ENCODE peak calls at places on chromosomes 11 and 22, in eight cellular contexts. L, W, E, Q, U, R, C and M are unnamed samples.

GRCh38 chr22:45490836-45491235 is 11.8 kb upstream of the FBLN1 start:
- DNase-seq in U (no peak), L (no peak), Q (no peak), E (no peak), R (no peak), C (no peak), W (no peak), M (no peak)

GRCh38 chr11:28010001-28010400 is 98.0 kb downstream of the KIF18A start:
- DNase-seq in L (no peak), C (no peak), R (no peak), Q (no peak), E (no peak), U (no peak), W (no peak), M (no peak)

GRCh38 chr22:17732251-17732854 is 41.9 kb downstream of the BID start:
- DNase-seq in E (no peak), W (no peak), L (no peak), C (no peak), Q (peak), R (no peak), U (no peak), M (no peak)

GRCh38 chr22:39471421-39472141 is 14.8 kb downstream of the MGAT3 start:
- DNase-seq in R (no peak), Q (no peak), L (no peak), C (peak), U (no peak), W (no peak), E (no peak), M (no peak)

GRCh38 chr11:96342131-96342970 is 644 bp downstream of the MAML2 start:
- DNase-seq in R (no peak), C (peak), U (no peak), W (no peak), E (no peak), L (no peak), Q (no peak), M (no peak)

GRCh38 chr11:94731921-94732601 is 36.1 kb upstream of the AMOTL1 start:
- DNase-seq in Q (no peak), L (peak), U (no peak), W (no peak), R (no peak), C (no peak), E (peak), M (no peak)

GRCh38 chr11:72227316-72228228 is 3.0 kb downstream of the INPPL1 start:
- DNase-seq in E (peak), W (peak), C (no peak), R (no peak), Q (no peak), U (no peak), L (no peak), M (no peak)

GRCh38 chr11:57255618-57256017 is 18.6 kb upstream of the APLNR start:
- DNase-seq in W (no peak), L (no peak), U (no peak), R (no peak), Q (no peak), C (no peak), E (no peak), M (no peak)

GRCh38 chr11:117997436-117998200 is 11.4 kb downstream of the IL10RA start:
- DNase-seq in L (no peak), R (no peak), C (no peak), Q (no peak), W (no peak), U (no peak), E (no peak), M (no peak)

GRCh38 chr11:101336858-101337257 is 207.2 kb upstream of the PGR start:
- DNase-seq in U (no peak), C (no peak), W (no peak), E (no peak), L (no peak), R (no peak), Q (no peak), M (no peak)

GRCh38 chr22:40385041-40385782 is 14.8 kb downstream of the SGSM3 start:
- DNase-seq in L (no peak), C (no peak), E (no peak), R (no peak), U (no peak), Q (no peak), W (no peak), M (no peak)

GRCh38 chr22:40694409-40694808 is 15.1 kb downstream of the MCHR1 start:
- DNase-seq in R (no peak), W (no peak), Q (no peak), L (no peak), E (no peak), C (no peak), U (no peak), M (no peak)

GRCh38 chr11:7548659-7549283 is 35.0 kb downstream of the PPFIBP2 start:
- DNase-seq in R (no peak), W (peak), C (peak), L (peak), E (no peak), U (no peak), Q (peak), M (no peak)

GRCh38 chr11:105975128-105975527 is 46.9 kb downstream of the MSANTD4 start:
- DNase-seq in C (no peak), R (no peak), Q (no peak), L (no peak), W (no peak), U (no peak), E (no peak), M (no peak)

GRCh38 chr22:31044262-31044861 is 36.8 kb upstream of the SMTN start:
- DNase-seq in E (no peak), Q (peak), W (peak), U (no peak), R (peak), L (no peak), C (no peak), M (no peak)

GRCh38 chr11:78921517-78921916 is 346.9 kb upstream of the NARS2 start:
- DNase-seq in L (no peak), W (no peak), Q (no peak), U (peak), R (no peak), C (no peak), E (no peak), M (no peak)

GRCh38 chr11:8081591-8082021 is 595 bp downstream of the TUB start:
- DNase-seq in L (no peak), W (no peak), E (no peak), Q (no peak), R (no peak), C (peak), U (no peak), M (no peak)

GRCh38 chr11:72609045-72609444 is 65.2 kb downstream of the PDE2A start:
- DNase-seq in W (no peak), E (no peak), U (no peak), L (no peak), R (no peak), Q (no peak), C (peak), M (no peak)

GRCh38 chr11:27991731-27992130 is 116.2 kb downstream of the KIF18A start:
- DNase-seq in W (no peak), C (no peak), L (no peak), E (no peak), Q (no peak), R (no peak), U (no peak), M (no peak)

GRCh38 chr11:86483591-86484163 is 109.0 kb downstream of the CCDC81 start:
- DNase-seq in U (no peak), C (no peak), E (no peak), W (no peak), Q (no peak), R (no peak), L (no peak), M (no peak)

GRCh38 chr11:102986815-102987214 is 31.3 kb upstream of the MMP13 start:
- DNase-seq in Q (no peak), E (no peak), R (no peak), W (no peak), C (no peak), U (no peak), L (no peak), M (no peak)

GRCh38 chr11:98589975-98590374 is 430.8 kb upstream of the CNTN5 start:
- DNase-seq in E (no peak), C (no peak), R (no peak), L (no peak), Q (no peak), U (no peak), W (no peak), M (no peak)

GRCh38 chr22:20128902-20129746 is 2.5 kb upstream of the ZDHHC8 start:
- DNase-seq in R (no peak), Q (peak), C (peak), W (peak), L (peak), E (no peak), U (peak), M (no peak)

GRCh38 chr11:108609681-108610080 is 16.1 kb upstream of the EXPH5 start:
- DNase-seq in E (no peak), Q (no peak), W (no peak), L (no peak), U (no peak), R (no peak), C (no peak), M (no peak)

GRCh38 chr11:64146036-64146943 is 19.6 kb downstream of the MACROD1 start:
- DNase-seq in R (peak), E (peak), Q (peak), L (peak), W (peak), U (peak), C (peak), M (peak)

GRCh38 chr22:49426098-49426497 is 401.6 kb downstream of the BRD1 start:
- DNase-seq in U (no peak), R (no peak), W (no peak), E (no peak), L (no peak), Q (no peak), C (no peak), M (no peak)

GRCh38 chr11:61132646-61133045 is 28.6 kb downstream of the VPS37C start:
- DNase-seq in R (no peak), C (no peak), E (no peak), W (no peak), Q (no peak), U (peak), L (no peak), M (no peak)

GRCh38 chr11:14249121-14249963 is 109.6 kb downstream of the RRAS2 start:
- DNase-seq in Q (peak), L (peak), W (peak), R (peak), E (peak), U (peak), C (peak), M (peak)

GRCh38 chr11:10692716-10693115 is 839 bp downstream of the IRAG1 start:
- DNase-seq in E (no peak), Q (no peak), R (no peak), W (no peak), U (no peak), L (no peak), C (no peak), M (no peak)

GRCh38 chr11:125423247-125423849 is 72.7 kb downstream of the FEZ1 start:
- DNase-seq in Q (no peak), E (no peak), L (no peak), C (no peak), R (no peak), W (no peak), U (no peak), M (no peak)
- TF ChIP-seq CTCF in Q (no peak), E (no peak), L (peak), C (peak), R (peak), W (peak), U (peak), M (no peak)

GRCh38 chr11:68684385-68685356 is at the start of gene GAL:
- DNase-seq in U (peak), E (no peak), R (no peak), C (peak), L (peak), Q (no peak), W (peak), M (peak)
- TF ChIP-seq CTCF in U (no peak), E (no peak), R (no peak), C (no peak), L (no peak), Q (no peak), W (no peak), M (no peak)

GRCh38 chr11:77173494-77173893 is 45.4 kb downstream of the MYO7A start:
- DNase-seq in W (no peak), C (no peak), E (no peak), U (no peak), Q (no peak), R (no peak), L (no peak), M (no peak)
- TF ChIP-seq CTCF in W (no peak), C (no peak), E (no peak), U (no peak), Q (no peak), R (no peak), L (no peak), M (no peak)

DNA sequence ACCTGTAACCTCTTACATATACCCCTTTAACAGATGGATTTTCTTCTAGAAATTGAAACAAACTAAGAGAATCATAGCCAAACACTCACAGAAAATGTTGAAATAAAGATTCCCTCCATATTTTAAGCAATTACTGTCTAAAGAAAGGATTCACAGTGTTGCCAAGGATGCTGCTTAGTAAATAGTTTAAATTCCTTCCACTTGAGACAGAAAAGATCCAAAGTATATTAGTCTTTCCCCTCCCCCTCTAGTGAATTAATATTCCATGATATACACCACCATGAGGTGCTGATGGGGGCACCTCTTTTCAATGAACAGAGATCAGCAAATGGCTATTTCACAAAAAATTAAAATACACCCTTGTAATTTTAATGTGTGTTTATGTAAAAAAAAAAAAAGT is 186.8 kb downstream of the SOX6 start:
- DNase-seq in E (no peak), R (no peak), C (no peak), W (no peak), U (no peak), Q (no peak), L (no peak), M (no peak)
- TF ChIP-seq CTCF in E (no peak), R (no peak), C (peak), W (no peak), U (no peak), Q (no peak), L (no peak), M (no peak)

GRCh38 chr22:42275970-42276369 is 5.5 kb upstream of the TCF20 start:
- DNase-seq in W (no peak), U (no peak), L (no peak), Q (no peak), R (no peak), E (no peak), C (peak), M (no peak)

GRCh38 chr22:42277232-42277753 is 6.8 kb upstream of the TCF20 start:
- DNase-seq in Q (no peak), U (no peak), L (no peak), R (no peak), C (no peak), E (no peak), W (no peak), M (no peak)

GRCh38 chr22:42279425-42280020 is 9.1 kb upstream of the TCF20 start:
- DNase-seq in R (peak), Q (no peak), U (no peak), W (no peak), E (no peak), L (no peak), C (no peak), M (no peak)

GRCh38 chr22:42280140-42280539 is 9.7 kb upstream of the TCF20 start:
- DNase-seq in U (no peak), W (no peak), Q (no peak), E (no peak), C (no peak), L (no peak), R (no peak), M (no peak)

DNA sequence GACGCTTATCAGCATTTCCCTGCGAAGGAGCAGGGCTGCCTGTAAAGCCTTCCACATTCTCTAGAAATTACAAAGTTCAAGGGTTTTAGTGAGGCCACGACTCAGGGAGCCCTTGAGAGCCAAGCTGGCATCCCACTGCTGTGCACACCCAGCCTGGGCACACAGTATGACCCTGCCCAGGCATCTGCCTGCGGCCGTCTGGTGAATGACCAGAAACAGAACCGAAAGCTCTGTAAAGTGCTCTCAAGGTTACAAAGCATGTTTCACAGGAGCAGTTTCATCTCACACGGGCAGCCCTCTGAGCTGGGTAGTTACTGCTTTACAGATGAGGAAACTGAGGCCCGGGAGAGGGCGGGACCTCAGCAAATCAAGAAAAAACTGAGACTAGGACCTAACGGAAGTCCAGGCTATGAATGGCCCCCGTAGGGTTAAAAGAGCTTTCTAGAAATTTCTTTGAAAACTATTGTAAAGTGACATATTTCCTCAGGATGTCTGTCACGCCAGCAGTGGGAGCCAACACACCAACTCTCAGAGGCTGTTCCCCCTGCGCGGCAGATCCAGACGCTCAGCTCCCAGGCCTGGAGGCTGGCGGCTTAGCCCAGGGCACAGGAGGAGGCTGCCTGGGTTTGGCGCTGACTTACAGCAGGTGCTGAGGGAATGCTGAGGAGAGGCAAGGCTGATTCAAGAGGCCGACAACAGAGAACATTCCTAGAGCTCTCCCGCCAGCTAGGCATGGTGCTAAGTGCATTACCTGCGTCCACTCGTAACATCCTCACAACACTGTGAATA is 7.7 kb upstream of the TCF20 start:
- DNase-seq in C (peak), W (no peak), L (peak), E (no peak), U (no peak), Q (no peak), R (no peak), M (no peak)
- TF ChIP-seq CTCF in C (peak), W (peak), L (no peak), E (no peak), U (no peak), Q (no peak), R (no peak), M (no peak)

GRCh38 chr11:133821776-133822175 is 23.5 kb downstream of the SPATA19 start:
- DNase-seq in W (peak), U (peak), L (peak), C (peak), R (peak), Q (no peak), E (no peak), M (peak)
- TF ChIP-seq CTCF in W (peak), U (peak), L (peak), C (peak), R (peak), Q (no peak), E (peak), M (peak)

GRCh38 chr22:50459443-50460140 is 15.2 kb downstream of the SBF1 start:
- DNase-seq in L (no peak), E (no peak), C (no peak), W (no peak), Q (no peak), R (no peak), U (no peak), M (no peak)
- TF ChIP-seq CTCF in L (no peak), E (no peak), C (no peak), W (no peak), Q (no peak), R (no peak), U (no peak), M (no peak)